ENCODE peak calls at places on chromosome 19, in ten cellular contexts. B is BE2C, M is transverse colon, U is H1, H is B cell, Q is ovary, O is cardiac muscle cell, P is RWPE1, F is thoracic aorta, J is astrocyte. S is an unnamed sample.

GRCh38 chr19:16611121-16611520 is 16.9 kb downstream of the MED26 start:
- DNase-seq in B (no peak), O (no peak), J (no peak), F (no peak), H (no peak), U (no peak), Q (no peak), M (no peak), P (peak), S (no peak)

GRCh38 chr19:46404884-46405658 is 8.3 kb downstream of the CCDC8 start:
- DNase-seq in B (no peak), H (no peak), U (no peak), J (no peak), O (peak), M (no peak), Q (peak), F (no peak), P (no peak), S (no peak)

GRCh38 chr19:5282926-5283325 is 57.7 kb downstream of the PTPRS start:
- DNase-seq in P (no peak), J (no peak), H (no peak), Q (no peak), M (no peak), U (no peak), O (no peak), F (no peak), B (no peak), S (no peak)

GRCh38 chr19:1221141-1221903 is 15.7 kb downstream of the STK11 start:
- DNase-seq in F (no peak), O (peak), H (no peak), U (peak), J (no peak), Q (peak), M (no peak), B (peak), P (no peak), S (no peak)

GRCh38 chr19:16367269-16367683 is 42.6 kb downstream of the KLF2 start:
- DNase-seq in M (no peak), F (no peak), Q (no peak), J (no peak), U (no peak), B (no peak), H (peak), O (no peak), P (no peak), S (peak)

GRCh38 chr19:4531562-4532165 is 3.4 kb downstream of the PLIN5 start:
- DNase-seq in O (no peak), Q (no peak), P (no peak), U (no peak), H (no peak), J (no peak), F (no peak), B (peak), M (no peak), S (no peak)

GRCh38 chr19:48053076-48053475 is 9.2 kb upstream of the CABP5 start:
- DNase-seq in J (no peak), H (no peak), U (no peak), P (no peak), Q (no peak), B (no peak), O (no peak), F (no peak), M (no peak), S (no peak)

GRCh38 chr19:4575978-4576933 is 16.8 kb upstream of the SEMA6B start:
- DNase-seq in F (no peak), P (no peak), H (peak), M (peak), Q (peak), B (peak), U (peak), J (peak), O (peak), S (no peak)

GRCh38 chr19:56491399-56491798 is 14.3 kb upstream of the ZNF667 start:
- DNase-seq in U (no peak), P (no peak), O (peak), B (no peak), F (no peak), H (no peak), J (peak), Q (no peak), M (no peak), S (no peak)

GRCh38 chr19:29060833-29061364 is 152.1 kb downstream of the UQCRFS1 start:
- DNase-seq in F (no peak), J (no peak), U (no peak), H (no peak), P (no peak), Q (no peak), O (no peak), B (no peak), M (no peak), S (no peak)

GRCh38 chr19:46413262-46414031 is at the start of gene CCDC8:
- DNase-seq in B (no peak), O (peak), M (peak), F (no peak), H (no peak), Q (peak), U (peak), P (peak), J (peak), S (no peak)

GRCh38 chr19:49214701-49215100 is 57.1 kb downstream of the TRPM4 start:
- DNase-seq in O (no peak), J (no peak), H (no peak), Q (no peak), U (no peak), P (no peak), B (no peak), F (no peak), M (peak), S (peak)

GRCh38 chr19:11963566-11964355 is 1.1 kb upstream of the ZNF763 start:
- DNase-seq in M (peak), J (no peak), H (peak), U (peak), B (peak), Q (peak), P (peak), F (peak), O (peak), S (peak)

GRCh38 chr19:852136-853013 is at the start of gene ELANE:
- DNase-seq in O (no peak), F (no peak), J (no peak), H (no peak), P (no peak), U (no peak), B (no peak), Q (no peak), M (no peak), S (no peak)

GRCh38 chr19:6730153-6730804 is 7.1 kb downstream of the GPR108 start:
- DNase-seq in O (no peak), U (peak), H (no peak), J (no peak), B (peak), F (no peak), M (peak), P (no peak), Q (peak), S (no peak)

GRCh38 chr19:6271721-6272410 is 7.9 kb downstream of the MLLT1 start:
- DNase-seq in M (peak), Q (peak), O (peak), P (no peak), F (no peak), B (peak), H (no peak), J (peak), U (no peak), S (no peak)

GRCh38 chr19:48348039-48348438 is 15.7 kb downstream of the TMEM143 start:
- DNase-seq in J (no peak), F (no peak), U (no peak), Q (peak), H (no peak), M (no peak), B (peak), O (peak), P (no peak), S (no peak)

GRCh38 chr19:15316498-15316897 is 15.8 kb downstream of the BRD4 start:
- DNase-seq in M (no peak), Q (no peak), B (no peak), J (peak), P (no peak), F (no peak), H (no peak), U (no peak), O (no peak), S (no peak)

GRCh38 chr19:11223208-11223607 is 16.2 kb upstream of the ANGPTL8 start:
- DNase-seq in Q (no peak), P (no peak), M (no peak), H (no peak), F (no peak), O (no peak), J (no peak), U (no peak), B (no peak), S (no peak)

GRCh38 chr19:406121-406711 is 2.7 kb downstream of the C2CD4C start:
- DNase-seq in U (peak), P (no peak), F (no peak), M (no peak), J (no peak), H (no peak), O (no peak), B (no peak), Q (no peak), S (no peak)

GRCh38 chr19:4456843-4457653 is 546 bp downstream of the UBXN6 start:
- DNase-seq in O (peak), P (peak), Q (no peak), F (no peak), U (peak), B (peak), M (peak), H (peak), J (peak), S (no peak)

GRCh38 chr19:48737360-48737998 is 2.9 kb downstream of the RASIP1 start:
- DNase-seq in M (no peak), Q (peak), H (no peak), B (no peak), O (peak), J (no peak), F (no peak), U (no peak), P (no peak), S (no peak)

GRCh38 chr19:12692960-12693359 is 3.5 kb downstream of the FBXW9 start:
- DNase-seq in F (no peak), Q (no peak), O (no peak), B (no peak), J (no peak), P (no peak), U (no peak), H (no peak), M (no peak), S (no peak)

GRCh38 chr19:32405431-32406160 is at the start of gene DPY19L3:
- DNase-seq in F (peak), H (peak), U (peak), B (peak), J (peak), M (peak), P (peak), Q (peak), O (peak), S (peak)

GRCh38 chr19:4444765-4445741 is 12.5 kb downstream of the UBXN6 start:
- DNase-seq in F (no peak), Q (no peak), J (no peak), P (no peak), O (peak), B (no peak), M (no peak), U (peak), H (no peak), S (no peak)

GRCh38 chr19:15328312-15328711 is 4.0 kb downstream of the BRD4 start:
- DNase-seq in M (no peak), B (no peak), O (no peak), U (no peak), Q (no peak), P (no peak), J (no peak), H (no peak), F (no peak), S (no peak)

GRCh38 chr19:17479325-17479791 is 9.0 kb downstream of the SLC27A1 start:
- DNase-seq in O (peak), M (no peak), F (no peak), H (no peak), Q (no peak), U (no peak), B (no peak), J (peak), P (no peak), S (no peak)

GRCh38 chr19:29326351-29326750 is 113.4 kb upstream of the UQCRFS1 start:
- DNase-seq in M (no peak), U (no peak), J (no peak), P (peak), F (no peak), H (no peak), O (no peak), Q (no peak), B (no peak), S (no peak)

GRCh38 chr19:48900477-48901452 is 653 bp downstream of the NUCB1 start:
- DNase-seq in J (peak), Q (no peak), B (no peak), P (peak), F (no peak), O (peak), H (no peak), M (no peak), U (no peak), S (no peak)

GRCh38 chr19:55699221-55699620 is 24.2 kb downstream of the EPN1 start:
- DNase-seq in B (no peak), P (no peak), M (no peak), O (no peak), H (no peak), Q (no peak), J (no peak), F (no peak), U (no peak), S (no peak)

GRCh38 chr19:1698636-1699035 is 46.2 kb upstream of the TCF3 start:
- DNase-seq in H (no peak), U (no peak), P (no peak), B (no peak), M (no peak), O (no peak), J (no peak), Q (no peak), F (no peak), S (no peak)

GRCh38 chr19:13920940-13921744 is 15.1 kb downstream of the CC2D1A start:
- DNase-seq in U (peak), Q (no peak), P (peak), M (no peak), B (peak), J (peak), H (no peak), O (peak), F (no peak), S (no peak)

DNA sequence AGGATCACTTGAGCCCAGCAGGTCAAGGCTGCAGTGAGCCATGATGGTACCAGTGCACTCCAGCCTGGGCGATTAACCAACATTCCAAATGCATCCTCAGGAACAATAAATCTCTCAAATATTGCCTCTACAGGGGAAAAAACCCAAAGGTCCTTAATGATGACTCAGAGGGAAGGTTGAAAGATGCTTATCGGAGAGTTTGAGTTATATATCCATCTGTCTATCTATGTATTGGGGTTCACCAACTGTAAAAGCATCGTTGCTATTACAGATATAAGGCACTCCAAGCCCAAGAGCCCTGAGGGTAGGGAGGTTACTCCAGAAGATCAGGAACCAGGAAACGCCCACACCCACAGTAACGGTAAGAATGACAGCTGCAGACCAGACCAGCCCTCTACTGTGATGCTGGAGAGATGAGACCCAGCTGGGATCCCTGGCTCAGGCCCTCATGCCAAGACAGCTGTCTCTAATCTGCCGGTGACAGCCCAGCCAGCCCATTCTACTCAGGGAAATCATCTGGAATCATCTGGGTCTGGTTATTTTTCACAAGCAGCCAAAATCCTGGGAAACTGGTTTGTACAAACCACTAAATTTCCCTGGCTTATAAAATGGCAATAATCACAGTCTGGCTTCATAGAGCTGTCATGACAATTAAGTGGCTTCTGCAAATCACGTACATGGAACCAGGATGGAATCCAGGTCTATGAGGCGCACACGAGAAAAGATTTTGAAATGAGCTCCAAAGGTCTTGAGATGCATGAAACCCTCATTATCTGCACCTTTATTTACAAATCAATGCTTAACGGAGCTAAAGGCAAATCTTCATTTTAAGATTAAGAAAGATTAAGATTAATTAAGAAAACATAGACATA is 23.8 kb downstream of the TEX101 start:
- DNase-seq in P (peak), F (no peak), H (no peak), U (no peak), Q (peak), J (peak), M (peak), O (peak), B (peak), S (no peak)
- TF ChIP-seq CTCF in P (no peak), F (no peak), H (no peak), U (no peak), Q (no peak), J (no peak), M (no peak), O (no peak), B (no peak), S (no peak)

DNA sequence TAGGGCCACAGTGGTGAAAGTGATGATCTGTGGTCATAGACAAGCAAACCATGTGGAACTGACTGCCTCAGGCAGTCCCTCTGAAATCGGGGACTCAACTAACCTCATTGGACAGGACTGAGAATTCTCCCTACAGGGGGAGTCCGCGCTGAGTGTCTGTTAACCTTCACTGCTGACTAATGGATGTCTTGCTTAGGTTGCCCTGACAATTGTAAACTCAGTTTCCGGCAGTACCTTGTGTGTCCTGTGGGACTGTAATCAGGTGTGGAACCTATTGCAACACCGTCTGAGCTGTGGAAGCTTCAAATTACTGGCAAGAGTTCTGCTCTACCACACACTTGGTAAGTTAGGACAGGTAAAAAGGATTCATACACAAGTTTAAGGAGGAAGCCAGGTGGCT is 21.8 kb downstream of the ZNF77 start:
- DNase-seq in U (no peak), J (no peak), O (no peak), F (no peak), H (no peak), P (no peak), B (peak), M (no peak), Q (no peak), S (no peak)
- TF ChIP-seq CTCF in U (peak), J (no peak), O (no peak), F (no peak), H (no peak), P (no peak), B (no peak), M (peak), Q (no peak), S (no peak)

GRCh38 chr19:38736036-38736412 is 8.2 kb downstream of the CAPN12 start:
- DNase-seq in F (no peak), Q (peak), H (peak), B (peak), J (no peak), O (no peak), U (peak), P (no peak), M (peak), S (peak)

GRCh38 chr19:38737921-38738731 is 6.1 kb downstream of the CAPN12 start:
- DNase-seq in B (no peak), U (no peak), P (no peak), F (no peak), J (no peak), H (no peak), Q (no peak), M (no peak), O (no peak), S (no peak)

GRCh38 chr19:38737297-38737865 is 6.9 kb downstream of the CAPN12 start:
- DNase-seq in B (no peak), H (no peak), U (no peak), O (no peak), M (no peak), Q (no peak), F (no peak), P (no peak), J (no peak), S (no peak)

GRCh38 chr19:38735257-38735686 is 9.0 kb downstream of the CAPN12 start:
- DNase-seq in Q (no peak), U (peak), M (peak), F (no peak), J (no peak), H (no peak), P (no peak), B (no peak), O (no peak), S (peak)

DNA sequence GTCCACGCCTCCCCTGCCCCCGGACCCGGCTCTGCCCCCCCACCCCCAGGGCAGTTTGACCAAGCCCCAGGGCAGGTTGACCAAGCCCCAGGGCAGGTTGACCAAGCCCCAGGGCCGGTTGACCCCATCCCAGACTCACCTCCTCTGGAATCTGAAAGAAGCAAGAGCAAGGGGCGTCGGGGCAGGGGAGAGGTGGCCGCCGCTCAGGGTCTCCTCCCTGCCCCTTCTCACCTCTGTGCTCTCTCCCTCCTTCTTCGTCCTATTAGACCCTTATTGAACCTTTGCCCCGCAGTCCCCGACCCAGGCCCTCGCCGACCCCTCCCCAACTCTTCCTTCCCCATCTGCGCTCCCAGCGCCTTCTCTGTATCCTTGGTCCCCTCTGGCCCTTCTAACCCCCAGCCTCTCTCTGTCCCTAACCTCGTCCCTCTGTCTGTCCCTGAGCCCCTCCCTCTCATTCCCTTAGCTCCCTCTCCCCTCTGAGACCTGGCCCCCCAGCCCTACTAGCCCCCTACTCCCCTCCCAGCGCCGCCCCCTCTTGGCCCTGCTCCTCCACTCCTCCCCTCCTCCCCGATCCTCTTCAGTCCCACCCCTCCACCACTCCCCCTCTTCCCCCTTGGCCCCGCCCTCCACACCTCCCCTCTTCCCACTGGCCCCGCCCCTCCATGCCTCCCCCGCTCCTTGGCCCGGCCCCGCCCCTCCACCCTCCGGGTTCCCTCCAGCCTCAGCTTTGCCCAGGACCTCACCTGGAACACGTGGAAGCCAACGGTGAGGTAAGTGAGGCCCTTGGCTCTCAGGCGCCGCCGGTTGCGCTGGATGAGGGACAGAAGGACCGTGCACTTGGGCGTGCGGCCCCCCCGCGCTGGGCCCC is 7.6 kb downstream of the CAPN12 start:
- DNase-seq in M (peak), U (peak), B (no peak), P (peak), Q (peak), O (peak), H (peak), F (no peak), J (no peak), S (peak)
- TF ChIP-seq CTCF in M (no peak), U (no peak), B (no peak), P (no peak), Q (no peak), O (no peak), H (no peak), F (no peak), J (no peak), S (no peak)

GRCh38 chr19:50703915-50704548 is 15.6 kb downstream of the SHANK1 start:
- DNase-seq in Q (no peak), M (no peak), F (no peak), P (no peak), H (no peak), J (no peak), O (peak), U (no peak), B (peak), S (no peak)
- TF ChIP-seq CTCF in Q (no peak), M (no peak), F (no peak), P (no peak), H (no peak), J (no peak), O (no peak), U (peak), B (peak), S (no peak)

GRCh38 chr19:19386373-19386869 is 19.1 kb upstream of the GATAD2A start:
- DNase-seq in M (peak), B (no peak), P (no peak), F (no peak), U (peak), H (no peak), O (no peak), J (no peak), Q (peak), S (no peak)
- TF ChIP-seq CTCF in M (no peak), B (peak), P (no peak), F (no peak), U (peak), H (peak), O (peak), J (peak), Q (no peak), S (peak)